ENCODE peak calls at places on chromosomes 11 and 22, in seven cellular contexts. E is lower leg skin, C is AG09309, W is astrocyte of the spinal cord, K is thoracic aorta, M is colonic mucosa, P is Calu3. J is an unnamed sample.

GRCh38 chr11:79439893-79440450 is 858 bp downstream of the TENM4 start:
- DNase-seq in E (no peak), M (peak), K (no peak), C (no peak), P (no peak), W (peak), J (peak)

GRCh38 chr22:45553333-45554039 is 50.8 kb downstream of the FBLN1 start:
- DNase-seq in E (peak), K (peak), M (peak), P (peak), C (peak), W (peak), J (peak)

GRCh38 chr11:128610765-128611617 is 23.6 kb upstream of the ETS1 start:
- DNase-seq in K (no peak), E (no peak), C (no peak), P (no peak), W (no peak), M (no peak), J (no peak)

GRCh38 chr11:120954381-120954780 is 69.5 kb upstream of the TBCEL start:
- DNase-seq in E (no peak), P (no peak), K (no peak), C (no peak), W (no peak), M (no peak), J (no peak)

GRCh38 chr22:21937041-21937820 is 15.4 kb downstream of the PPM1F start:
- DNase-seq in P (peak), W (no peak), C (no peak), E (peak), K (no peak), M (peak), J (no peak)

GRCh38 chr11:70876685-70877084 is 375.7 kb downstream of the SHANK2 start:
- DNase-seq in C (no peak), K (no peak), E (no peak), M (no peak), W (no peak), P (no peak), J (no peak)

GRCh38 chr11:100632970-100633452 is 54.1 kb upstream of the ARHGAP42 start:
- DNase-seq in C (no peak), P (peak), K (no peak), W (peak), M (peak), E (peak), J (peak)

GRCh38 chr11:71139516-71140205 is 112.7 kb downstream of the SHANK2 start:
- DNase-seq in P (peak), M (no peak), E (peak), W (peak), K (no peak), C (no peak), J (no peak)

GRCh38 chr11:12540913-12541587 is 133.2 kb upstream of the TEAD1 start:
- DNase-seq in W (peak), K (no peak), C (peak), P (no peak), E (no peak), M (no peak), J (no peak)

GRCh38 chr11:84289381-84289906 is 1003.3 kb upstream of the CCDC90B start:
- DNase-seq in W (peak), C (no peak), E (no peak), M (no peak), K (no peak), P (no peak), J (no peak)

GRCh38 chr22:23806837-23807236 is 20.1 kb downstream of the SMARCB1 start:
- DNase-seq in C (no peak), W (no peak), K (no peak), P (no peak), E (no peak), M (no peak), J (no peak)

GRCh38 chr22:35620624-35621245 is 3.6 kb upstream of the MB start:
- DNase-seq in M (no peak), W (peak), E (no peak), K (no peak), P (no peak), C (no peak), J (no peak)

GRCh38 chr11:65417221-65417701 is 5.3 kb upstream of the NEAT1 start:
- DNase-seq in C (no peak), K (no peak), W (no peak), P (no peak), E (no peak), M (no peak), J (no peak)

GRCh38 chr11:78564037-78564888 is 10.4 kb downstream of the NARS2 start:
- DNase-seq in M (peak), P (peak), W (peak), C (peak), K (no peak), E (peak), J (no peak)

GRCh38 chr22:42277988-42278776 is 7.7 kb upstream of the TCF20 start:
- DNase-seq in W (no peak), P (no peak), C (no peak), E (no peak), M (no peak), K (no peak), J (no peak)

GRCh38 chr22:20247010-20247505 is 21.1 kb downstream of the RTN4R start:
- DNase-seq in M (no peak), C (no peak), W (no peak), K (no peak), P (no peak), E (no peak), J (no peak)

GRCh38 chr22:46501701-46502100 is 35.7 kb downstream of the CELSR1 start:
- DNase-seq in W (peak), C (no peak), M (no peak), K (no peak), E (no peak), P (peak), J (no peak)

GRCh38 chr11:85765835-85766234 is 45.1 kb downstream of the SYTL2 start:
- DNase-seq in C (no peak), W (no peak), M (no peak), P (no peak), E (no peak), K (no peak), J (no peak)

GRCh38 chr22:21824439-21824912 is 43.0 kb downstream of the MAPK1 start:
- DNase-seq in W (no peak), P (no peak), E (no peak), M (no peak), C (no peak), K (no peak), J (no peak)

GRCh38 chr11:60345489-60345888 is 18.4 kb downstream of the MS4A6E start:
- DNase-seq in K (no peak), E (no peak), P (peak), M (no peak), W (no peak), C (no peak), J (no peak)

GRCh38 chr22:35258144-35258988 is 1.1 kb downstream of the HMGXB4 start:
- DNase-seq in K (no peak), P (peak), W (peak), E (no peak), M (peak), C (no peak), J (peak)

GRCh38 chr11:134397304-134398078 is 14.6 kb downstream of the B3GAT1 start:
- DNase-seq in K (no peak), C (no peak), M (no peak), P (no peak), E (no peak), W (no peak), J (no peak)

GRCh38 chr22:27377501-27377900 is 424.1 kb downstream of the MN1 start:
- DNase-seq in M (no peak), E (no peak), W (no peak), C (no peak), K (no peak), P (no peak), J (no peak)

GRCh38 chr22:48675141-48675827 is 1152.4 kb downstream of the BRD1 start:
- DNase-seq in E (no peak), P (no peak), C (no peak), W (no peak), M (no peak), K (no peak), J (no peak)

GRCh38 chr11:1231396-1232327 is 8.8 kb downstream of the MUC5B start:
- DNase-seq in C (no peak), P (no peak), M (peak), K (no peak), E (no peak), W (no peak), J (no peak)

GRCh38 chr11:121829159-121829643 is 286.8 kb downstream of the BLID start:
- DNase-seq in W (peak), M (no peak), C (peak), P (no peak), K (peak), E (peak), J (no peak)

GRCh38 chr22:42949159-42949558 is 65.8 kb downstream of the PACSIN2 start:
- DNase-seq in W (peak), P (no peak), C (no peak), K (no peak), M (no peak), E (no peak), J (no peak)

GRCh38 chr22:48427731-48428211 is 1399.9 kb downstream of the BRD1 start:
- DNase-seq in W (no peak), M (no peak), P (no peak), K (no peak), E (no peak), C (no peak), J (no peak)

GRCh38 chr11:27055065-27055682 is 14.6 kb downstream of the BBOX1 start:
- DNase-seq in M (no peak), W (peak), C (peak), E (no peak), K (no peak), P (peak), J (no peak)

GRCh38 chr11:129976371-129976770 is 26.3 kb downstream of the PRDM10 start:
- DNase-seq in C (no peak), M (no peak), W (no peak), E (no peak), K (no peak), P (no peak), J (no peak)

GRCh38 chr11:121508449-121508848 is 55.7 kb upstream of the SORL1-AS1 start:
- DNase-seq in K (no peak), P (no peak), C (no peak), W (no peak), E (no peak), M (no peak), J (no peak)

GRCh38 chr11:8831861-8832260 is 79.1 kb upstream of the AKIP1 start:
- DNase-seq in C (no peak), K (no peak), E (no peak), P (no peak), M (no peak), W (no peak), J (no peak)

GRCh38 chr11:76978818-76979217 is 55.4 kb upstream of the B3GNT6 start:
- DNase-seq in P (no peak), M (no peak), K (no peak), C (no peak), W (no peak), E (no peak), J (no peak)

GRCh38 chr22:40029189-40029890 is 34.6 kb downstream of the FAM83F start:
- DNase-seq in W (no peak), K (no peak), M (no peak), E (no peak), C (no peak), P (no peak), J (no peak)

GRCh38 chr22:31288496-31289235 is 3.6 kb downstream of the PIK3IP1 start:
- DNase-seq in K (no peak), C (no peak), E (no peak), W (no peak), P (no peak), M (no peak), J (no peak)
- TF ChIP-seq CTCF in K (no peak), C (no peak), E (no peak), W (no peak), P (no peak), M (no peak), J (no peak)

GRCh38 chr11:62727833-62728721 is at the start of gene TTC9C:
- DNase-seq in E (peak), P (peak), W (peak), K (peak), M (peak), C (peak), J (peak)

GRCh38 chr11:62724171-62724570 is 3.1 kb downstream of the HNRNPUL2 start:
- DNase-seq in M (no peak), C (no peak), W (no peak), E (no peak), K (no peak), P (no peak), J (no peak)

GRCh38 chr11:62726156-62727006 is 876 bp downstream of the HNRNPUL2 start:
- DNase-seq in M (no peak), P (no peak), K (no peak), W (no peak), C (no peak), E (peak), J (no peak)

GRCh38 chr11:62725686-62726085 is 1.6 kb downstream of the HNRNPUL2 start:
- DNase-seq in P (no peak), C (no peak), E (no peak), W (no peak), K (no peak), M (peak), J (no peak)

GRCh38 chr11:62727007-62727832 is at the start of gene HNRNPUL2:
- DNase-seq in M (peak), K (peak), P (peak), W (peak), C (peak), E (peak), J (peak)
- TF ChIP-seq CTCF in M (no peak), K (no peak), P (no peak), W (peak), C (no peak), E (no peak), J (no peak)

GRCh38 chr11:6437993-6438392 is 2.8 kb downstream of the HPX start:
- DNase-seq in W (no peak), K (no peak), E (no peak), C (no peak), P (no peak), M (no peak), J (no peak)

GRCh38 chr11:6440906-6441358 is at the start of gene HPX:
- DNase-seq in C (no peak), E (no peak), M (no peak), P (no peak), W (no peak), K (no peak), J (no peak)

GRCh38 chr11:6437423-6437822 is 3.4 kb downstream of the HPX start:
- DNase-seq in C (no peak), E (no peak), W (no peak), K (no peak), M (no peak), P (no peak), J (no peak)

GRCh38 chr11:6442441-6442840 is 1.7 kb upstream of the HPX start:
- DNase-seq in E (no peak), P (no peak), W (no peak), K (no peak), M (no peak), C (no peak), J (no peak)

GRCh38 chr11:6438979-6439571 is 1.7 kb downstream of the HPX start:
- DNase-seq in C (peak), W (peak), M (peak), P (peak), K (no peak), E (peak), J (no peak)
- TF ChIP-seq CTCF in C (peak), W (peak), M (peak), P (peak), K (peak), E (no peak), J (peak)

DNA sequence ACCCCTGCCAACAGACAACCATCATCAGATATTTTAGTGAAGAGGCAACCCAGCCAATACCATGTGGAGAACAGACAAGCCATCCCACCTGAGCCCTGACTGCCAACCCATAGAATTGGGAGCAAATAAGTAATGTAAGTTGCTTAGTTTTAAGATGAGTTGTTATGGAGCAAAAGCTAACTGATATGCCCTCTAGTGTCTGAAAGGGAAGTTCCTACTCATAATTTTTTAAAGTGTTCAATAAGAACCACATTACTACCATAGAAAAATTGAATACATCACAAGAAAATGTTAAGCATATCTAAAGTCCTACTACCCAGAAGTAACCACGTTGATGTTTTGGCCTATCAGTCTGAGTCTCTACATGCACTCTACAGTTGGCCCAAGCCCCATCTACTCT is 50.8 kb upstream of the SLC36A4 start:
- DNase-seq in K (no peak), M (no peak), W (no peak), C (no peak), E (no peak), P (no peak), J (no peak)
- TF ChIP-seq CTCF in K (no peak), M (no peak), W (peak), C (peak), E (no peak), P (no peak), J (no peak)

DNA sequence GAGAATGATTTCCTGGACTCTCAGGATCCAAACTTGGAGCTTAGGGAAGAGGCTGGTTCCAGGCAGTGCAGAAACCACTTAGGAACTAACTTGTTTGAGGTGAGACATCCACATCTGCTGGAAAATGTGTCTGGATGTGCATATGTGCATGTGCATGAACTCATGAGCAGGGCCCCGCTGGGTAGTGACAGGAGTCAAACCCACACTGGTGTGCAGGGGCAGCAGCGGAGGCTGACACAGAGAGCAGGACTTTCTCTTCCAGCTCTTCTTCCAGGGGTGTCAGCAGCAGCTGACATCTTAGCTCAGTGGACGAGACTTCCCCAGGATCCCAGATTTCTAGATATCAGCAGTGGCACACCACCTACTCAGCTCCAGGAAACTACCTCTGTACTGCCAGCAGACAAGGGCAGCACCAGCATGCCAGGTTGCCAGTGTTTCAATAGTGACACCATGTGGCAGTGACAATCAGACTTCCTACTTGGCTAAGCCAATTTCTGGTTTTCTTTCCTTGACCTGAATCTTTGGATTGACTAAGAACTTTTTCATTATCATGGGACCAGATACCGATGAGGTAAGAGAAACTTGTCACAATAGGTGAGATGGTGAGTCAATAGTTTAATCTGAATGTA is 227.5 kb upstream of the ZC3H12C start:
- DNase-seq in C (no peak), M (peak), E (no peak), P (peak), W (no peak), K (no peak), J (no peak)
- TF ChIP-seq CTCF in C (peak), M (peak), E (no peak), P (no peak), W (no peak), K (no peak), J (no peak)

GRCh38 chr22:37331034-37331428 is 48.7 kb downstream of the CYTH4 start:
- DNase-seq in C (no peak), M (no peak), W (peak), P (peak), K (no peak), E (no peak), J (no peak)

GRCh38 chr22:37331811-37332536 is 49.7 kb downstream of the CYTH4 start:
- DNase-seq in M (no peak), C (no peak), E (no peak), W (no peak), P (peak), K (no peak), J (no peak)

GRCh38 chr22:37329239-37330140 is 47.2 kb downstream of the CYTH4 start:
- DNase-seq in W (no peak), P (no peak), M (no peak), C (no peak), E (no peak), K (no peak), J (no peak)

GRCh38 chr22:37328017-37328416 is 45.7 kb downstream of the CYTH4 start:
- DNase-seq in P (peak), C (peak), E (no peak), K (no peak), W (peak), M (no peak), J (no peak)

GRCh38 chr22:37330200-37331033 is 48.1 kb downstream of the CYTH4 start:
- DNase-seq in E (no peak), W (peak), K (no peak), M (peak), P (peak), C (peak), J (peak)
- TF ChIP-seq CTCF in E (no peak), W (peak), K (no peak), M (no peak), P (peak), C (peak), J (no peak)

DNA sequence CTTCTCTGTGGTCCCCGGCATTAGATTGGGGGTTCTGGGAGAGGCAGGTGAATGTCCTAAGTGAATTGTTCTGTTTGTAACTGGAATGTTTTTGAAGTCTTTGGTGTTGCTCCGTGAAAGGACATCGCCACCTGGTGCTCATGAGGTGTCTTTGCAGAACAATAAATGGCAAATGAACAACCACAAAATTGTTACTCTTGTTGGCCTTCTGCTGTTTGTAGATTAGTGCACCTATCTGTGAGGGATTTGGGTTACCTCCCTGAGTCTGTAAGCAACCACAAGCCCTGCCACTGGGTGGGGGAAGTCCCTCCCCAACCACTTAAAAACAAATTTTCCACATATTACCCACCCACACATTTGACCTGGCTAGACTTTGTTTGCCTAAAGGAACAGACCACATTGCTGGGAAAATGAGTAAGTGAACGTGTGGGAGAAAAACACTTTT is 4.7 kb downstream of the MPEG1 start:
- DNase-seq in E (no peak), P (peak), C (peak), W (peak), K (no peak), M (no peak), J (no peak)
- TF ChIP-seq CTCF in E (no peak), P (peak), C (peak), W (peak), K (peak), M (peak), J (peak)